ENCODE peak calls at places on chromosome 13, in seven cellular contexts. Y, F, B, V, H, O and T are unnamed samples.

GRCh38 chr13:19864018-19864338 is 529 bp upstream of the ZMYM5 start:
- DNase-seq in F (peak; percentile 68), H (no peak), Y (peak; percentile 72), O (peak; percentile 71), V (peak; percentile 86), B (no peak), T (peak; percentile 23)

GRCh38 chr13:113860579-113861432 is 3.1 kb downstream of the GAS6 start:
- DNase-seq in F (peak; percentile 44), V (peak; percentile 70), H (no peak), O (no peak), Y (peak; percentile 90), B (no peak), T (no peak)

GRCh38 chr13:34246511-34246910 is 428.6 kb downstream of the RFC3 start:
- DNase-seq in B (no peak), O (no peak), Y (no peak), V (no peak), F (no peak), H (peak; percentile 4), T (no peak)

GRCh38 chr13:29922281-29922821 is 71.9 kb upstream of the UBL3 start:
- DNase-seq in H (no peak), F (no peak), O (peak; percentile 61), B (no peak), Y (no peak), V (no peak), T (no peak)

GRCh38 chr13:26549713-26550112 is 7.8 kb upstream of the WASF3 start:
- DNase-seq in H (no peak), B (no peak), O (no peak), F (no peak), Y (no peak), V (no peak), T (no peak)

GRCh38 chr13:37395544-37395943 is 203.0 kb downstream of the POSTN start:
- DNase-seq in O (no peak), B (no peak), V (no peak), F (no peak), Y (no peak), H (no peak), T (no peak)

GRCh38 chr13:24459234-24459633 is 53.3 kb downstream of the PARP4 start:
- DNase-seq in H (no peak), O (peak; percentile 43), Y (no peak), F (no peak), B (no peak), V (no peak), T (no peak)

GRCh38 chr13:109301711-109302110 is 484.7 kb downstream of the IRS2 start:
- DNase-seq in V (no peak), B (no peak), O (no peak), F (no peak), Y (no peak), H (no peak), T (no peak)

GRCh38 chr13:26254583-26255102 is 714 bp downstream of the CDK8 start:
- DNase-seq in O (peak; percentile 43), F (peak; percentile 65), B (no peak), Y (peak; percentile 65), V (peak; percentile 71), H (no peak), T (peak; percentile 18)

GRCh38 chr13:74978596-74978995 is 503.4 kb downstream of the TBC1D4 start:
- DNase-seq in F (no peak), Y (no peak), V (no peak), O (no peak), B (no peak), H (no peak), T (no peak)

DNA sequence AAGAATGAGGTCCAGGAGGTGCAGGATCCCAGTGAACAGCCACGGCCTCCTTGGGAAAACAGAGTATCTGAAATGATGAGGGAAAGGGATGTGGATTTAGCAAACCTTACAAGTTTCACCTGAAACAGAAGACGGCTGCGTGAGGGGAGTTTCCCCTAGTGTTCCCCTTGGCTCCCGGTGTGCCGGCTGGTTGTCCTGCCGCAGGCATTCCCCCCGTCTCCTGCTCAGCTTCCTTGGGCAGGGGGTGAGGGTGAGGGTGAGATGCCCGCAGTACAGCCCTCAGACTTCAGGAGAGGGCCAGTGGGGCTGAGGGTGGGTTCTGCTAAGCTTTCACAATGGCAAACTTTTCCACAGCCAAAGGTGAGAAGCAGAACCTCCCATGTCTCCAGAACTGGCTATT is 201.1 kb upstream of the SOX1 start:
- DNase-seq in B (no peak), V (no peak), O (no peak), F (no peak), Y (no peak), H (no peak), T (no peak)
- H3K9me3 ChIP-seq in B (no peaks in the 10 kb centered on the region), V (no peaks in the 10 kb centered on the region), O (no peaks in the 10 kb centered on the region), F (no peaks in the 10 kb centered on the region), Y (no peaks in the 10 kb centered on the region), H (no peaks in the 10 kb centered on the region), T (no peaks in the 10 kb centered on the region)

DNA sequence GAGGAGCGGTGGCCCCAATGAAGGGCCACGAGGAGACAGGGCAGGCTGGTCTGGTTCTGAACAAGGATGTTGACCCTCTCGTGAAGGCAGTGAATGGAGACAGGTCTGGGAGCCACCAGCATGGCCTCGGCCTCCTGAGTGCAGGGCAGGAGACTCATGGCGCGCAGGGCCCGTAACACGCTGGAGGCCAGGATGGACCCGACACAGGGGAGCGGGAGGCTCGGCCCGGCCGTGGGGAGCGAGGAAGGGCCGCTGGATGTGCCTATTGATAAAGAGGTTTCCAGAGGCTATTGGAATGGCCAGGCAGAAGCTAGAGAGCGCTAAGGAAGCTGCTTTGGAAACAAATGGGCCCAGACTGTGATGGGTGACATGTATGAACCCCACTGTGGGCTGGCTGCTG is 132.5 kb downstream of the STK24 start:
- DNase-seq in F (no peak), O (no peak), V (no peak), B (no peak), H (no peak), Y (no peak), T (no peak)
- H3K27ac ChIP-seq in F (no peak overlapping the region), O (no peak overlapping the region), V (no peak overlapping the region), B (no peak overlapping the region), H (no peak overlapping the region), Y (no peak overlapping the region), T (no peak overlapping the region)

GRCh38 chr13:61466280-61466679 is 50.6 kb upstream of the PCDH20 start:
- DNase-seq in V (no peak), F (no peak), O (no peak), B (no peak), Y (no peak), H (no peak), T (no peak)

GRCh38 chr13:61470801-61471200 is 55.2 kb upstream of the PCDH20 start:
- DNase-seq in O (no peak), Y (no peak), H (no peak), F (no peak), B (no peak), V (no peak), T (no peak)
- H3K4me3 ChIP-seq in O (no peak overlapping the region), Y (no peak overlapping the region), H (no peak overlapping the region), F (no peak overlapping the region), B (no peak overlapping the region), V (no peak overlapping the region), T (no peak overlapping the region)

GRCh38 chr13:57878291-57878690 is 246.7 kb downstream of the PCDH17 start:
- DNase-seq in B (no peak), H (no peak), V (no peak), F (no peak), O (peak; percentile 20), Y (no peak), T (no peak)
- H3K9me3 ChIP-seq in B (peaks cover 25% of the 10 kb centered on the region), H (no peaks in the 10 kb centered on the region), V (no peaks in the 10 kb centered on the region), F (no peaks in the 10 kb centered on the region), O (no peaks in the 10 kb centered on the region), Y (no peaks in the 10 kb centered on the region), T (no peaks in the 10 kb centered on the region)

DNA sequence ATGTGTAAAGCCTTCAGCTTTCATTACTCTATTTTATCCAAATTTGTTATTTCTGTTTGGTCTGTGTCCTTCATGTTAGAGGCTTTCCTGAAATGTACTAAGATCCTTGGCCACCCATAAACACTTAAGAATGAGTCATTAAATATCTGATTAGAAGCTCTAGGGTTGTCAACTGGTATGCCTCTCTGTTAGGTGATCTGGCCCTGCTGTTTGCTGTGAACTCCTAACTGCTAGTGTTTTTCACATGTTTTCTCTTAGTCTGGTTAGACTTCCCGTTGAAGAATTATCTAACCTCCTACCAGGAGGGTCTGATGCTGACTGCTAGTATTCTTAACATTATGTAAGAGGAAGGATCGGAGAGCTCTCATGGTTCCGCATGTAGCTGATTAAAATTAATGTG is 207.0 kb upstream of the SPRY2 start:
- DNase-seq in H (no peak), O (no peak), V (no peak), B (no peak), F (no peak), Y (no peak), T (no peak)
- H3K27ac ChIP-seq in H (no peak overlapping the region), O (no peak overlapping the region), V (no peak overlapping the region), B (no peak overlapping the region), F (no peak overlapping the region), Y (no peak overlapping the region), T (no peak overlapping the region)

GRCh38 chr13:31310781-31311180 is 111.0 kb downstream of the B3GLCT start:
- DNase-seq in H (no peak), B (no peak), F (no peak), Y (no peak), V (no peak), O (no peak), T (no peak)
- H3K4me3 ChIP-seq in H (no peak overlapping the region), B (no peak overlapping the region), F (no peak overlapping the region), Y (no peak overlapping the region), V (no peak overlapping the region), O (no peak overlapping the region), T (no peak overlapping the region)

GRCh38 chr13:45036206-45036605 is 46.9 kb downstream of the GPALPP1 start:
- DNase-seq in B (no peak), O (no peak), V (no peak), H (no peak), F (no peak), Y (no peak), T (no peak)
- H3K9me3 ChIP-seq in B (no peaks in the 10 kb centered on the region), O (no peaks in the 10 kb centered on the region), V (no peaks in the 10 kb centered on the region), H (no peaks in the 10 kb centered on the region), F (no peaks in the 10 kb centered on the region), Y (no peaks in the 10 kb centered on the region), T (no peaks in the 10 kb centered on the region)

GRCh38 chr13:44919103-44919804 is 70.0 kb downstream of the NUFIP1 start:
- DNase-seq in Y (no peak), B (no peak), H (no peak), O (no peak), V (no peak), F (no peak), T (no peak)
- H3K27ac ChIP-seq in Y (peak overlapping the region; percentile 93), B (peak overlapping the region; percentile 84), H (peak overlapping the region; percentile 96), O (peak overlapping the region; percentile 91), V (peak overlapping the region; percentile 92), F (peak overlapping the region; percentile 98), T (peak overlapping the region; percentile 97)

GRCh38 chr13:39566216-39566869 is 36.6 kb downstream of the LHFPL6 start:
- DNase-seq in F (no peak), O (no peak), V (no peak), H (no peak), B (no peak), Y (no peak), T (no peak)
- H3K4me3 ChIP-seq in F (no peak overlapping the region), O (no peak overlapping the region), V (no peak overlapping the region), H (no peak overlapping the region), B (no peak overlapping the region), Y (no peak overlapping the region), T (no peak overlapping the region)

DNA sequence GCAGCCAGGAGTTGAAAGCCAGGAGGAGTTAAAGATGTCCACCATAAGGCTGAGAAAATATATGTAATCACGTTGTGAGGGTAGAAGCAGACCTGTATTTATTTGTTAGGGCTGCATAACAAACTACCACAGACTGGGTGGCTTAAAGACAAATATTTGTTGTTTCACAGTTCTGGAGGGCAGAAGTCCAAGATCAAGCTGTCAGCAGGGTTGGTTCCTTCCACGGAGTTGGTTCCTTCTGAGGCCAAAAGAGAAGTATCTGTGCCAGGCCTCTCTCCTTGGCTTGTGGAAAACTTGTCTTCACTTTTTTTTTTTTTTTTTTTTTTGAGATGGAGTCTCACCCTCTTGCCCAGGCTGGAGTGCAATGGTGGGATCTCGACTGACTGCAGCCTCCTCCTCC is 73.7 kb upstream of the SLAIN1 start:
- DNase-seq in B (no peak), F (no peak), H (no peak), Y (no peak), V (no peak), O (no peak), T (no peak)
- H3K9me3 ChIP-seq in B (no peaks in the 10 kb centered on the region), F (no peaks in the 10 kb centered on the region), H (no peaks in the 10 kb centered on the region), Y (no peaks in the 10 kb centered on the region), V (no peaks in the 10 kb centered on the region), O (no peaks in the 10 kb centered on the region), T (no peaks in the 10 kb centered on the region)